ENCODE peak calls at places on chromosome 14, in ten cellular contexts. E is heart left ventricle; I is left colon; T is esophagus squamous epithelium; O is non-pigmented ciliary epithelial cell; X is cardiac fibroblast; W is activated CD4-positive, alpha-beta T cell treated with anti-CD3 and anti-CD28 coated beads for 1 hour; K is CD8-positive, alpha-beta memory T cell; B is activated T-helper 1 cell treated with Interleukin-2 at 50 U/mL for 16 hours; L is iPS DF 19.7. P is an unnamed sample.

GRCh38 chr14:80206351-80206750 is 5.0 kb downstream of the DIO2 start:
- DNase-seq in E (no peak), I (no peak), T (no peak), O (no peak), X (no peak), W (no peak), K (no peak), B (no peak), L (no peak), P (no peak)

GRCh38 chr14:92528486-92529100 is 15.0 kb downstream of the RIN3 start:
- DNase-seq in E (no peak), I (no peak), T (no peak), O (no peak), X (no peak), W (no peak), K (no peak), B (no peak), L (no peak), P (no peak)

GRCh38 chr14:76311410-76311758 is 64.6 kb upstream of the ESRRB start:
- DNase-seq in E (no peak), I (no peak), T (no peak), O (no peak), X (no peak), W (no peak), K (no peak), B (no peak), L (no peak), P (no peak)

GRCh38 chr14:81313200-81313599 is 86.9 kb downstream of the STON2 start:
- DNase-seq in E (no peak), I (no peak), T (no peak), O (no peak), X (no peak), W (no peak), K (no peak), B (no peak), L (no peak), P (no peak)

GRCh38 chr14:72404106-72404774 is 472.0 kb downstream of the RGS6 start:
- DNase-seq in E (no peak), I (no peak), T (no peak), O (no peak), X (no peak), W (no peak), K (no peak), B (no peak), L (no peak), P (no peak)

GRCh38 chr14:29274890-29275651 is 508.5 kb downstream of the FOXG1 start:
- DNase-seq in E (no peak), I (no peak), T (no peak), O (no peak), X (no peak), W (no peak), K (no peak), B (no peak), L (no peak), P (no peak)

GRCh38 chr14:70735043-70735442 is 74.3 kb downstream of the MAP3K9 start:
- DNase-seq in E (no peak), I (no peak), T (no peak), O (no peak), X (peak; percentile 10), W (no peak), K (no peak), B (no peak), L (no peak), P (no peak)

GRCh38 chr14:102427642-102428041 is 64.9 kb downstream of the TECPR2 start:
- DNase-seq in E (no peak), I (no peak), T (no peak), O (no peak), X (no peak), W (no peak), K (no peak), B (no peak), L (no peak), P (no peak)

GRCh38 chr14:99518441-99519346 is 37.5 kb downstream of the CCNK start:
- DNase-seq in E (peak; percentile 71), I (peak; percentile 58), T (no peak), O (no peak), X (peak; percentile 61), W (peak; percentile 74), K (peak; percentile 78), B (peak; percentile 67), L (no peak), P (peak; percentile 72)

GRCh38 chr14:81516941-81517797 is 16.5 kb downstream of the SEL1L start:
- DNase-seq in E (no peak), I (peak; percentile 60), T (no peak), O (peak; percentile 27), X (peak; percentile 82), W (no peak), K (no peak), B (no peak), L (no peak), P (no peak)

GRCh38 chr14:32202941-32203882 is at the start of gene RNU6-8:
- DNase-seq in E (peak; percentile 92), I (peak; percentile 88), T (peak; percentile 24), O (no peak), X (peak; percentile 91), W (peak; percentile 86), K (peak; percentile 81), B (peak; percentile 71), L (no peak), P (peak; percentile 86)

GRCh38 chr14:29222671-29223268 is 456.2 kb downstream of the FOXG1 start:
- DNase-seq in E (no peak), I (no peak), T (no peak), O (no peak), X (peak; percentile 74), W (no peak), K (no peak), B (no peak), L (no peak), P (no peak)

GRCh38 chr14:22569106-22569748 is 19.8 kb downstream of the DAD1 start:
- DNase-seq in E (no peak), I (no peak), T (no peak), O (no peak), X (no peak), W (no peak), K (no peak), B (no peak), L (no peak), P (no peak)

GRCh38 chr14:56181666-56182065 is 63.5 kb downstream of the PELI2 start:
- DNase-seq in E (no peak), I (no peak), T (no peak), O (no peak), X (no peak), W (no peak), K (no peak), B (no peak), L (no peak), P (no peak)

GRCh38 chr14:48086516-48086915 is 411.1 kb upstream of the MDGA2 start:
- DNase-seq in E (no peak), I (no peak), T (no peak), O (no peak), X (no peak), W (no peak), K (no peak), B (no peak), L (no peak), P (no peak)

GRCh38 chr14:30445852-30446251 is 113.1 kb upstream of the G2E3 start:
- DNase-seq in E (no peak), I (no peak), T (no peak), O (no peak), X (no peak), W (no peak), K (no peak), B (no peak), L (no peak), P (no peak)

GRCh38 chr14:65991124-65991523 is 495.0 kb upstream of the CCDC196 start:
- DNase-seq in E (no peak), I (no peak), T (no peak), O (no peak), X (no peak), W (no peak), K (no peak), B (no peak), L (no peak), P (no peak)

GRCh38 chr14:30193791-30194407 is 266.3 kb upstream of the PRKD1 start:
- DNase-seq in E (no peak), I (no peak), T (no peak), O (peak; percentile 70), X (peak; percentile 94), W (no peak), K (no peak), B (no peak), L (no peak), P (no peak)

GRCh38 chr14:23321572-23322547 is 603 bp downstream of the PABPN1 start:
- DNase-seq in E (peak; percentile 60), I (peak; percentile 49), T (no peak), O (no peak), X (peak; percentile 49), W (peak; percentile 33), K (peak; percentile 8), B (peak; percentile 20), L (no peak), P (peak; percentile 48)

GRCh38 chr14:85466678-85467077 is 63.3 kb upstream of the FLRT2 start:
- DNase-seq in E (no peak), I (no peak), T (no peak), O (no peak), X (no peak), W (no peak), K (no peak), B (no peak), L (no peak), P (no peak)

GRCh38 chr14:65637780-65638179 is 225.2 kb downstream of the FUT8 start:
- DNase-seq in E (no peak), I (no peak), T (no peak), O (peak; percentile 6), X (no peak), W (no peak), K (no peak), B (peak; percentile 2), L (no peak), P (no peak)

GRCh38 chr14:104885973-104886689 is 21.1 kb downstream of the CEP170B start:
- DNase-seq in E (no peak), I (peak; percentile 22), T (no peak), O (no peak), X (no peak), W (no peak), K (no peak), B (no peak), L (no peak), P (peak; percentile 13)

GRCh38 chr14:53278602-53279506 is 125.7 kb upstream of the DDHD1 start:
- DNase-seq in E (no peak), I (no peak), T (no peak), O (peak; percentile 70), X (peak; percentile 24), W (no peak), K (no peak), B (no peak), L (no peak), P (no peak)

P was measured in left ventricle myocardium inferior.